ENCODE peak calls at places on chromosomes 6 and 20, in ten cellular contexts. C is mammary epithelial cell, A is fibroblast of lung, T is HFFc6, G is uterus, Q is progenitor cell of endocrine pancreas, U is ascending aorta, B is PC-9, S is epithelial cell of esophagus, J is cardiac muscle cell. Z is an unnamed sample.
A peak's percentile ranks its signal among the peaks of the same experiment; 100 is the strongest.

GRCh38 chr20:64129146-64129782 is 21.9 kb upstream of the NPBWR2 start:
- DNase-seq in C (no peak), A (no peak), T (no peak), G (no peak), Q (no peak), U (peak; percentile 31), B (no peak), S (no peak), J (no peak), Z (no peak)

GRCh38 chr6:21537660-21538059 is 55.9 kb upstream of the SOX4 start:
- DNase-seq in C (no peak), A (no peak), T (no peak), G (no peak), Q (no peak), U (no peak), B (no peak), S (no peak), J (no peak), Z (no peak)

GRCh38 chr6:117449549-117450439 is 24.1 kb upstream of the ROS1 start:
- DNase-seq in C (peak; percentile 50), A (peak; percentile 81), T (peak; percentile 62), G (peak; percentile 53), Q (peak; percentile 29), U (peak; percentile 76), B (peak; percentile 40), S (peak; percentile 78), J (peak; percentile 80), Z (peak; percentile 56)

GRCh38 chr6:72040106-72040505 is 153.8 kb downstream of the RIMS1 start:
- DNase-seq in C (no peak), A (no peak), T (no peak), G (no peak), Q (no peak), U (no peak), B (no peak), S (no peak), J (peak; percentile 14), Z (no peak)

GRCh38 chr20:57071283-57071701 is 195.1 kb downstream of the BMP7 start:
- DNase-seq in C (no peak), A (no peak), T (no peak), G (no peak), Q (no peak), U (no peak), B (no peak), S (peak; percentile 8), J (peak; percentile 48), Z (no peak)

GRCh38 chr6:152478377-152479010 is 158.7 kb downstream of the SYNE1 start:
- DNase-seq in C (peak; percentile 23), A (no peak), T (no peak), G (no peak), Q (no peak), U (no peak), B (no peak), S (no peak), J (no peak), Z (no peak)

GRCh38 chr6:85401186-85402062 is 48.5 kb upstream of the NT5E start:
- DNase-seq in C (no peak), A (no peak), T (no peak), G (no peak), Q (no peak), U (no peak), B (no peak), S (no peak), J (no peak), Z (no peak)

GRCh38 chr6:157443066-157443800 is 62.2 kb downstream of the ZDHHC14 start:
- DNase-seq in C (peak; percentile 90), A (peak; percentile 94), T (peak; percentile 63), G (no peak), Q (no peak), U (peak; percentile 34), B (no peak), S (peak; percentile 53), J (no peak), Z (no peak)

GRCh38 chr6:89058627-89059026 is 21.9 kb upstream of the PNRC1 start:
- DNase-seq in C (no peak), A (no peak), T (no peak), G (no peak), Q (no peak), U (peak; percentile 1), B (no peak), S (no peak), J (no peak), Z (no peak)

GRCh38 chr6:110491299-110491643 is 14.9 kb upstream of the SLC22A16 start:
- DNase-seq in C (no peak), A (no peak), T (no peak), G (no peak), Q (no peak), U (no peak), B (no peak), S (no peak), J (no peak), Z (no peak)

GRCh38 chr20:45111799-45112471 is 3.0 kb downstream of the WFDC5 start:
- DNase-seq in C (no peak), A (peak; percentile 11), T (no peak), G (no peak), Q (no peak), U (no peak), B (no peak), S (peak; percentile 33), J (no peak), Z (no peak)
- TF ChIP-seq CTCF in C (peak; percentile 52), A (peak; percentile 49), T (peak; percentile 83), G (no peak), Q (peak; percentile 54), U (no peak), B (peak; percentile 77), S (peak; percentile 45), J (peak; percentile 53), Z (peak; percentile 80)

GRCh38 chr20:51172558-51173428 is 149.9 kb upstream of the KCNG1 start:
- DNase-seq in C (no peak), A (no peak), T (no peak), G (no peak), Q (no peak), U (no peak), B (no peak), S (no peak), J (no peak), Z (no peak)
- TF ChIP-seq CTCF in C (no peak), A (no peak), T (no peak), G (no peak), Q (no peak), U (no peak), B (no peak), S (no peak), J (no peak), Z (no peak)

DNA sequence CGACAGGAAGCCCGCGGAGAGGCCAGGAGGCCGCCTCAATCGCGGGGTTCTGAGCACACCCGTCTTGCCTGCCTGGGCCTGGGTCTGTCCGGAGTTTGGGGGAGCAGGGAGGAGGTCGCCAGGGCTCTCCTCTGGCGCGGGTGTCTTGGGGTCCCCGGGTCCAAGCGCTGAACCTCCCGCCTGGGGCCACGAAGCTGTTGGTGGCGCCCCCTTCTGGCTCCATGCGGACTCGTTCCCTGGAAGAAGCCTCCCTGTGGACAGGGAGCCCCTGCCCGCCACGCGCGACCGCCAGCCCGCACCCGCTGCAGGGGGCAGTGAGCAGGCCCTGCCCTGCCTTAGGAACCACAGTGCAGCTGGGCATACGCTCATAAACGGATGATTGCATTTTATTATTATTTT is 44.7 kb downstream of the MCUR1 start:
- DNase-seq in C (no peak), A (no peak), T (no peak), G (no peak), Q (no peak), U (no peak), B (no peak), S (no peak), J (no peak), Z (peak; percentile 11)
- TF ChIP-seq CTCF in C (peak; percentile 35), A (peak; percentile 6), T (peak; percentile 60), G (no peak), Q (no peak), U (no peak), B (peak; percentile 50), S (no peak), J (no peak), Z (peak; percentile 50)

GRCh38 chr6:41021832-41022231 is 17.2 kb downstream of the UNC5CL start:
- DNase-seq in C (peak; percentile 70), A (peak; percentile 74), T (peak; percentile 65), G (no peak), Q (no peak), U (no peak), B (peak; percentile 56), S (peak; percentile 76), J (peak; percentile 25), Z (no peak)
- TF ChIP-seq CTCF in C (peak; percentile 42), A (no peak), T (peak; percentile 63), G (no peak), Q (no peak), U (no peak), B (peak; percentile 26), S (peak; percentile 44), J (peak; percentile 6), Z (no peak)

DNA sequence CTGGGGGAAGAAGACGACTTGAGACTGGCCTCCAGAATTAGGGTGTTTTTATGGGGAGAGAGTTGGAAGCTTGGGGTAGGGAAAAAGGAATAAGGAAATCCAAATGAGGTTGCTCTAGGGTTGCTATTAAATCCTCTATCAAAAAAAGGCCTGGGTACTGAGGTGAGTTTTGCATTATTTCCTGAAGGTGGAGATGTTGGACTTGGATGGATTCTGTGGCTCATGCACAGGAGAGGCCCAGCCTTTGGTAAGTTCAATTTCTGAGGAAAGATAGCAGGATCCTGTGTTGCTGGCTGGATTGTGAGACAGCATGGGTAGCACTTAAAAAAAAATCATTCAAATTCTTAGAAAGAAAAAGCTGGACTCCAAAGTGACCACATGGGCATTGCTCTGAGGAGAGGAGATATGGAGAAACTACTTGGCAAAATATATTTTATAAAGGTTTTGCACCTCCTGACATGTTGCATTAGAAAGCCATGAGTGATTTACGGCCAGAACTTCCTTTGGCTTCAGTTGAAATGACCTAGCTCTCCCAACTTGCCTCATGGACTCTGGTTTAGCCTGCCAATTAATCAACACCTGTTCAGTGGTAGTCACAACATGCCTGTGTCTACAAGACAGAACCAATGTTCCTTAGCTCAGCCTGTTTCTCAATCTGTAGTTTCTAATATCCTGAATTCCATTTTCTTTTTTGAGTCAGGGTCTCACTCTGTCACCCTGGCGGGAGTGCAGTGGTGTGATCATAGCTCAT is 152.1 kb upstream of the RALGAPA2 start:
- DNase-seq in C (peak; percentile 17), A (no peak), T (peak; percentile 2), G (no peak), Q (no peak), U (no peak), B (no peak), S (peak; percentile 32), J (peak; percentile 44), Z (no peak)
- TF ChIP-seq CTCF in C (peak; percentile 50), A (no peak), T (peak; percentile 49), G (peak; percentile 29), Q (peak; percentile 69), U (no peak), B (peak; percentile 32), S (peak; percentile 47), J (no peak), Z (no peak)

GRCh38 chr6:155406801-155407200 is 48.8 kb downstream of the NOX3 start:
- DNase-seq in C (no peak), A (no peak), T (no peak), G (no peak), Q (no peak), U (no peak), B (no peak), S (no peak), J (no peak), Z (no peak)
- TF ChIP-seq CTCF in C (no peak), A (no peak), T (peak; percentile 38), G (no peak), Q (peak; percentile 22), U (no peak), B (no peak), S (no peak), J (no peak), Z (peak; percentile 46)

Z was measured in endothelial cell.